ENCODE peak calls at places on chromosome 14, in seven cellular contexts. K is iPS-NIHi11, A is coronary artery, Y is body of pancreas, O is stromal cell of bone marrow, X is ovary, H is T-helper 17 cell. S is an unnamed sample.
A peak's percentile ranks its signal among the peaks of the same experiment; 100 is the strongest.

GRCh38 chr14:81591266-81591665 is 57.6 kb upstream of the SEL1L start:
- DNase-seq in O (no peak), H (no peak), Y (no peak), X (no peak), K (no peak), A (no peak), S (no peak)

GRCh38 chr14:26204954-26205479 is 392.8 kb downstream of the NOVA1 start:
- DNase-seq in Y (peak; percentile 24), O (no peak), K (peak; percentile 63), A (no peak), H (no peak), X (peak; percentile 28), S (no peak)

GRCh38 chr14:31787377-31787776 is 226.2 kb downstream of the NUBPL start:
- DNase-seq in Y (no peak), O (no peak), K (no peak), A (no peak), X (no peak), H (no peak), S (no peak)

GRCh38 chr14:70707138-70708038 is 65.7 kb downstream of the TTC9 start:
- DNase-seq in A (no peak), K (peak; percentile 43), X (no peak), O (peak; percentile 59), Y (peak; percentile 74), H (no peak), S (no peak)

GRCh38 chr14:99035268-99035667 is 236.7 kb downstream of the BCL11B start:
- DNase-seq in K (no peak), H (no peak), O (peak; percentile 38), Y (peak; percentile 67), X (peak; percentile 41), A (peak; percentile 76), S (no peak)

GRCh38 chr14:32407170-32407569 is 78.1 kb downstream of the AKAP6 start:
- DNase-seq in O (no peak), X (no peak), K (no peak), H (no peak), A (no peak), Y (no peak), S (no peak)

GRCh38 chr14:22500954-22501353 is 88.1 kb downstream of the DAD1 start:
- DNase-seq in Y (no peak), X (no peak), O (no peak), A (no peak), H (no peak), K (no peak), S (no peak)

GRCh38 chr14:66643344-66643743 is 135.4 kb downstream of the GPHN start:
- DNase-seq in Y (no peak), O (no peak), H (no peak), A (no peak), X (no peak), K (no peak), S (no peak)

GRCh38 chr14:103142031-103142430 is 18.8 kb downstream of the TNFAIP2 start:
- DNase-seq in Y (no peak), A (no peak), X (no peak), H (no peak), K (no peak), O (no peak), S (no peak)

GRCh38 chr14:73394317-73394716 is 64.0 kb downstream of the NUMB start:
- DNase-seq in Y (no peak), K (no peak), H (no peak), O (no peak), A (no peak), X (no peak), S (no peak)

GRCh38 chr14:34064349-34064748 is 113.5 kb upstream of the EGLN3 start:
- DNase-seq in X (peak; percentile 62), H (no peak), A (no peak), K (no peak), Y (peak; percentile 32), O (peak; percentile 65), S (no peak)

GRCh38 chr14:24272442-24272841 is 1.0 kb upstream of the RABGGTA start:
- DNase-seq in Y (no peak), X (no peak), A (no peak), H (no peak), K (no peak), O (no peak), S (no peak)

S was measured in activated B cell treated with CpG ODN at 0.5 μM for 24 hours.